ENCODE peak calls at places on chromosomes 5 and 9, in six cellular contexts. M, P, U, N, J and S are unnamed samples. For H3K27me3, the result is how much of the 10 kb centered on the place peaks cover.

GRCh38 chr5:6804766-6805165 is 91.5 kb downstream of the TENT4A start:
- DNase-seq in M (no peak), P (no peak), U (no peak), N (no peak), J (no peak), S (no peak)

GRCh38 chr5:174925586-174925985 is 201.2 kb downstream of the MSX2 start:
- DNase-seq in M (no peak), P (no peak), U (no peak), N (no peak), J (no peak), S (no peak)

GRCh38 chr5:67133781-67134180 is 62.8 kb downstream of the CD180 start:
- DNase-seq in M (no peak), P (no peak), U (no peak), N (no peak), J (no peak), S (no peak)

GRCh38 chr9:27383524-27383923 is 86.6 kb upstream of the EQTN start:
- DNase-seq in M (no peak), P (no peak), U (no peak), N (no peak), J (no peak), S (no peak)

GRCh38 chr9:129498451-129499376 is 122.2 kb downstream of the C9orf50 start:
- DNase-seq in M (no peak), P (peak), U (no peak), N (no peak), J (no peak), S (no peak)

GRCh38 chr9:118170032-118170955 is 466.1 kb downstream of the TLR4 start:
- DNase-seq in M (peak), P (no peak), U (no peak), N (no peak), J (no peak), S (no peak)

GRCh38 chr5:73278693-73279092 is 105.7 kb downstream of the TMEM174 start:
- DNase-seq in M (no peak), P (no peak), U (no peak), N (no peak), J (no peak), S (no peak)

GRCh38 chr5:111530298-111530740 is 18.0 kb upstream of the STARD4 start:
- DNase-seq in M (no peak), P (peak), U (no peak), N (no peak), J (no peak), S (peak)

GRCh38 chr5:6899215-6899614 is 186.0 kb downstream of the TENT4A start:
- DNase-seq in M (no peak), P (peak), U (no peak), N (no peak), J (no peak), S (no peak)

GRCh38 chr5:38663276-38663675 is 106.8 kb upstream of the LIFR start:
- DNase-seq in M (no peak), P (no peak), U (no peak), N (no peak), J (no peak), S (no peak)

GRCh38 chr5:38655691-38656090 is 99.2 kb upstream of the LIFR start:
- DNase-seq in M (no peak), P (no peak), U (no peak), N (no peak), J (no peak), S (no peak)

GRCh38 chr5:38657020-38657419 is 100.6 kb upstream of the LIFR start:
- DNase-seq in M (no peak), P (no peak), U (no peak), N (no peak), J (no peak), S (no peak)

GRCh38 chr5:38662088-38662487 is 105.6 kb upstream of the LIFR start:
- DNase-seq in M (no peak), P (no peak), U (no peak), N (no peak), J (no peak), S (no peak)

DNA sequence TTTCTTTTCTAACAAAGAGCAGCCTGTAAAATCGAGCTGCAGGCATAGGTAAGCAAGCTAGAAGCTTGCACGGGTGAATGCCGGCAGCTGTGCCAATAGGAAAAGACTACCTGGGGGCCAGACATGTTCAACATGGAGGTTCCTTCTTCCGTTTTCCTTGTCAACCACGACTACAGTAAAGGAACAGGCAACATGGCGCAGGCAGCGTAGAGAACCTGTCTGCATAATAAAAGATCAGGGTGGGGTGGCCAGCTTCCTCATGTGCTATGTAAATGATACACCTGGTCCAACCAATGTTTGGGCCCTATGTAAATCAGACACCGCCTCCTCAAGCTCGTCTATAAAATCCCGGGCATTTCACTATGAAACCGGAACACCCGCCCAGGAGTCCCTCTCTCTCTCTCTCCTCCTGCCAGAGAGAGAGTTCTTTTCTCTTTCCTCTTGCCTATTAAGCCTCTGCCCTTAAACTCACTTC is 103.8 kb upstream of the LIFR start:
- DNase-seq in M (no peak), P (no peak), U (no peak), N (no peak), J (no peak), S (no peak)
- TF ChIP-seq POLR2A in M (peak), P (no peak), U (no peak), N (no peak), J (no peak), S (no peak)

GRCh38 chr9:136194540-136194939 is 10.4 kb downstream of the LHX3 start:
- DNase-seq in M (no peak), P (no peak), U (no peak), N (no peak), J (no peak), S (no peak)

GRCh38 chr9:136198605-136199083 is 6.3 kb downstream of the LHX3 start:
- DNase-seq in M (peak), P (no peak), U (peak), N (no peak), J (no peak), S (no peak)

GRCh38 chr9:136197930-136198604 is 6.9 kb downstream of the LHX3 start:
- DNase-seq in M (no peak), P (no peak), U (peak), N (no peak), J (no peak), S (no peak)

GRCh38 chr9:136197372-136197875 is 7.5 kb downstream of the LHX3 start:
- DNase-seq in M (no peak), P (no peak), U (peak), N (no peak), J (no peak), S (no peak)

DNA sequence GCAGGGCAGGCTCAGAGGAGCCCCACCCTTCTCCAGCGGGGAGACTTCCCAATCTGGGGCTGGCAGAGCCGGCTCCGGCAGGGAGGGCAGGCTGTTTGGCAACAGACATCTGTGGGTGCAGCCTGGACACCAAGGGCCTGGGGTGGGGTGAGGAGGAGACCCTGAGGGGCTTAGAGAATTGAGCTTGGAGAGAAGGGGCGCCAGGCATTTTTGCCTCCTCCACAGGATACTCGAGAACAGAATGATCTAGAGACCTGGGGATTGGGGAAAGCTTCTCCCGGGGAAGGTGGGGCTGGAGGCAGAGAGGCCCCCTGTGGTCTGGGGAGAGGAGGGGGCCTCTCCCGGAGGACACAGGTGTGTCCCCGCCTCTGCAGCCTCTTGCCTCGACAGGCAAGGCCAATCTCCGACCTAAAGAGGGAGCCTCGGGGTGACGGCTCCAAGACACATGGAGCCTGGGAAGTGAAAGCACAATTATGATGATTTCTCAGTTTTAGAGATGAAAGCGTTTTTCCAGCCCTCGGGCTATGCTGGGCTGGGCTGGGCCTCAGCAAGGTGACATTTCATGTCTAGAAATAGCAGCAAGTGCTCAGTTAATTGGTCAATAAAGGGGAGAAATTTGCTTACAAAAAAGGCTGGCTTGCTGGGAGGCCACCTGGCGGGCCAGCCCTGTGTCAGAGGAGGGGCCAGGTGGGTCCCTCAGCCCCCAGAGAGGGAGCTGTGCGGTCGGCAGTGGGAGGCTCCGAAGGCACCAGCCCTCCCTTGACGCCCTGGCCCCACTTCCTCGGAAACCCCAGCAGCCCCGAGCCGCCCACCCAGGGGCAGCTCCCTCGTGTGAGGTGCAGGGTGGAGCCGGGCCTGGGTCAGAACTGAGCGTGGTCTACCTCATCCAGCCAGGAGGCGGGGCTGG is 8.2 kb downstream of the LHX3 start:
- DNase-seq in M (peak), P (no peak), U (no peak), N (no peak), J (no peak), S (no peak)
- H3K27me3 ChIP-seq in M (half or more), P (half or more), U (half or more), N (under half), J (under half), S (half or more)

GRCh38 chr5:160749682-160750081 is 102.3 kb downstream of the ATP10B start:
- DNase-seq in M (no peak), P (no peak), U (no peak), N (no peak), J (no peak), S (no peak)

GRCh38 chr5:160747963-160748362 is 104.0 kb downstream of the ATP10B start:
- DNase-seq in M (no peak), P (no peak), U (no peak), N (no peak), J (no peak), S (no peak)

GRCh38 chr5:160744253-160745112 is 107.5 kb downstream of the ATP10B start:
- DNase-seq in M (no peak), P (no peak), U (no peak), N (no peak), J (no peak), S (no peak)

GRCh38 chr5:160749026-160749425 is 103.0 kb downstream of the ATP10B start:
- DNase-seq in M (no peak), P (no peak), U (no peak), N (no peak), J (no peak), S (no peak)

GRCh38 chr5:160747559-160747958 is 104.5 kb downstream of the ATP10B start:
- DNase-seq in M (no peak), P (no peak), U (no peak), N (no peak), J (no peak), S (no peak)
- H3K27ac ChIP-seq in M (no peak), P (no peak), U (no peak), N (no peak), J (no peak), S (no peak)

DNA sequence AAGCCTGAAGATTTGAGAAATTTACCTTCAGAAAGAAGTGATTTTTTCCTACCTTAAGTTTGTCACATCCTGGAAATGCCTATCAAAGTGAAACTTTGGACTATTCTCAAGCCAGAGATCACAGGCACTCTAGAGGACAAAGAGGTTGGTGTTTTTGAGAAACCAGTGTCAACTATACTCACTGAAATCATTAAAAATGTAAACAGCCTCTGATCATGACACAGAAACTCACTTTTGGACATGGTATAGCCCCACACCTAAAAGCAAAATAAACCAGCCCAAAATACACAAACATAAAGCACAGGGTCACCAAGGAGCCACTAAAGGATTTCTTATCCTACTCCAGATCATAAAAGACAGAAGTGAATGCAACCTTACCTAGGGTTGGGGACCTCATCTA is 65.7 kb upstream of the ICE1 start:
- DNase-seq in M (no peak), P (no peak), U (no peak), N (no peak), J (no peak), S (no peak)
- TF ChIP-seq POLR2A in M (no peak), P (no peak), U (no peak), N (no peak), J (no peak), S (no peak)

GRCh38 chr5:538801-539468 is 14.7 kb upstream of the SLC9A3 start:
- DNase-seq in M (no peak), P (peak), U (peak), N (no peak), J (no peak), S (no peak)
- H3K27me3 ChIP-seq in M (under half), P (half or more), U (under half), N (under half), J (under half), S (under half)

DNA sequence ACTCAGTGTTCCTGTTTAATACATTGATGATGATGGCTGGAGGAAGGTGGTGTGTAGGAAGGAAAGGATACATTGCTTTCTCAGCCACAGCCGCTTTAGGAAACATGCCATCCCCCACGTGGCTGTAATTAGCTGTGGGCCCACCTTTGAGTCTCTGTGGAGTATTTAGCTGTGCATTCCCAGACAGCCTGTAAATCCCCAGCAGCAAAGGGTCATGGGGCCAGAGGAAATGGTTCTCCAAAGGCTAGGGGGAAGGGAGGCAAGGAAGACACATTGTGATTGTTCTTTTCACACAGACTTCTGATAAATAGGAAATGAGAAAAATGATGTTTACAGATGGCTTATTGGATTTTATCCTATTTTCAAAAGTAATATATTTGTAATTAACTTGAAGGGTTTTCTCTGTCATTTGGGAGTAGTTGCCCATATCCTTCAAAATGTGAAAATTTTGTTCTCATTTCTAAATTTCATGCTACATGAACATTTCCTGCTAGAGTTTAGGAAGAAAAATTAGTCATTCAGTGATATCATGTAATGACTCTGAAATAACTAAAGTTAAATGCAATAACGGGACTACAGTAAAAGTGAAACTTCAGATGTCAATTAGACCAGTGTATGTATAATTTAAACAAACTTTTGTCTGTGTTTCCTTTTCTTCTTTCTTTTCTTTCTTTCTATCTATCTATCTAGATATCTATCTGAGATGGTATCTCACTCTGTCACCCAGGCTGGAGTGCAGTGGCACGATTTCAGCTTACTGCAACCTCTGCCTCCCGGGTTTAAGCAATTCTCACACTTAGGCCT is 24.3 kb upstream of the F2R start:
- DNase-seq in M (no peak), P (no peak), U (no peak), N (no peak), J (no peak), S (no peak)
- H3K27ac ChIP-seq in M (no peak), P (peak), U (no peak), N (no peak), J (no peak), S (peak)

GRCh38 chr5:154857534-154858250 is 735 bp upstream of the CNOT8 start:
- DNase-seq in M (peak), P (peak), U (peak), N (peak), J (peak), S (peak)
- TF ChIP-seq POLR2A in M (peak), P (peak), U (no peak), N (peak), J (peak), S (no peak)

DNA sequence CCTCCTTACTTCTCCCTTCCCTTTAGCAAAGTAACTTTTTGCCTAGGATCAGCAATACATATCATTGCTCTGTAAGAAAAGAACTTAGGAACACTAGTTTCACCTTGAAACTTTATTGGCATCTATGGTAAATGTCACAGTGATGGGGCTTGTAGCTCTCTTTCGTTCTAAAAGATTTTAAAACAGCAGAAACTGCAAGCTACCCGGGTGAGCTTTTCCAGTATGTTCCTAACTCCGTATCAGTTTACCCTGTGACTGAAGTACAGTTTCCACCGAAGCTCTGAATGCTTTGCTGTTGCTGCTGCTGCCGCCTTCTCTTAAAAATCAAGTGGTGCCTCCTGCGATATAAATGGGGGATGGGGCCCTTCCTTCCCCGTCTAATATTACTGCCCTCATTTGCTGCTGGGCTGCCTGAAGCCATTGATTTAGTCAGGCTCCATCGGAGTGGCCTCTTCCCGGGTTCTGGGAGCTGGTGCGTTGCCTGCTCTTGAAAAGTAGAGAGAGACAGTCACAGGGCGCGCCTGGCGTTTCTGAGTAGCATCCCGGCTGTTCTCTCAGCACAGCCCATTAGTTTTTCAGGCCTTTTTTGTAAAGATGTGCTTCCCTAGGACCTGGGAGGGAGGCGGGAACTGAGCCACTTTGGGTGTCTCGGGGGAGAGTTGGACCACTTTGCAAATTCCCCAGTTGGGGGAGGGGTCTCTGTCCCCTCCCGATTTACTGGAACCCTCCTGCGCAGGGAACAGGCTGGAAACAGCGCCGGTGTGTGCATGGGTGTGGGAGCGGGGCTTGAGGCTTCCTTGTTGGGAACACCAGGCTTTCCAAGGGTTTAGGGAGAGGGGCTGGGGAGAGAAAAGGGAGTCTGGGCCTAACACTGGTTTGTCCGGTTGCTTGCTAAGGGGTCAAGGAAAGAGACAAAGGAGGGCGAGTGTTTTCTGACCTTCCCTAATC is 4.5 kb downstream of the PRDM6 start:
- DNase-seq in M (peak), P (no peak), U (peak), N (peak), J (no peak), S (no peak)
- H3K27me3 ChIP-seq in M (half or more), P (half or more), U (half or more), N (under half), J (under half), S (under half)

GRCh38 chr5:172428224-172429166 is 25.8 kb downstream of the SH3PXD2B start:
- DNase-seq in M (no peak), P (no peak), U (no peak), N (no peak), J (no peak), S (no peak)

GRCh38 chr5:172427202-172427601 is 27.1 kb downstream of the SH3PXD2B start:
- DNase-seq in M (no peak), P (no peak), U (no peak), N (no peak), J (no peak), S (no peak)

GRCh38 chr5:172430354-172430753 is 24.0 kb downstream of the SH3PXD2B start:
- DNase-seq in M (no peak), P (no peak), U (peak), N (peak), J (no peak), S (no peak)

GRCh38 chr5:172426086-172426485 is 28.2 kb downstream of the SH3PXD2B start:
- DNase-seq in M (no peak), P (peak), U (no peak), N (no peak), J (no peak), S (no peak)

GRCh38 chr5:172429201-172429940 is 25.0 kb downstream of the SH3PXD2B start:
- DNase-seq in M (no peak), P (no peak), U (no peak), N (peak), J (no peak), S (no peak)
- H3K27ac ChIP-seq in M (no peak), P (peak), U (peak), N (peak), J (peak), S (peak)

GRCh38 chr5:169583424-169584215 is at the start of gene SPDL1:
- DNase-seq in M (peak), P (peak), U (peak), N (peak), J (peak), S (peak)
- TF ChIP-seq POLR2A in M (peak), P (peak), U (no peak), N (no peak), J (peak), S (peak)